ENCODE peak calls at places on chromosomes 6 and 20, in six cellular contexts. V, E, U, W, O and A are unnamed samples.

GRCh38 chr6:4804095-4804494 is 27.9 kb downstream of the CDYL start:
- DNase-seq in V (no peak), E (no peak), U (no peak), W (no peak), O (peak), A (no peak)

GRCh38 chr20:50584687-50585086 is 74.5 kb downstream of the PTPN1 start:
- DNase-seq in V (no peak), E (no peak), U (no peak), W (no peak), O (no peak), A (no peak)

GRCh38 chr20:8433286-8433685 is 301.2 kb downstream of the PLCB1 start:
- DNase-seq in V (no peak), E (no peak), U (no peak), W (no peak), O (no peak), A (no peak)

GRCh38 chr6:106085984-106086832 is at the start of gene PRDM1:
- DNase-seq in V (peak), E (peak), U (peak), W (peak), O (no peak), A (peak)

GRCh38 chr6:166691199-166691598 is 64.1 kb upstream of the RPS6KA2 start:
- DNase-seq in V (peak), E (no peak), U (no peak), W (no peak), O (no peak), A (no peak)

GRCh38 chr20:50054626-50055511 is 58.1 kb downstream of the UBE2V1 start:
- DNase-seq in V (no peak), E (no peak), U (no peak), W (no peak), O (peak), A (no peak)

GRCh38 chr6:136236491-136237293 is 13.4 kb downstream of the MTFR2 start:
- DNase-seq in V (no peak), E (no peak), U (peak), W (no peak), O (no peak), A (no peak)

GRCh38 chr6:11987390-11987789 is 24.7 kb upstream of the HIVEP1 start:
- DNase-seq in V (no peak), E (no peak), U (no peak), W (no peak), O (no peak), A (no peak)

GRCh38 chr6:153962548-153962947 is 76.5 kb upstream of the OPRM1 start:
- DNase-seq in V (no peak), E (no peak), U (no peak), W (no peak), O (no peak), A (no peak)

GRCh38 chr20:6828794-6829423 is 61.4 kb downstream of the BMP2 start:
- DNase-seq in V (peak), E (peak), U (peak), W (peak), O (peak), A (peak)

GRCh38 chr6:48560408-48560807 is 449.4 kb upstream of the PTCHD4 start:
- DNase-seq in V (no peak), E (no peak), U (no peak), W (no peak), O (no peak), A (no peak)

GRCh38 chr6:81901589-81901988 is 149.1 kb upstream of the TENT5A start:
- DNase-seq in V (no peak), E (no peak), U (no peak), W (no peak), O (no peak), A (no peak)

GRCh38 chr6:87700729-87701675 is 1.0 kb downstream of the AKIRIN2 start:
- DNase-seq in V (no peak), E (peak), U (peak), W (peak), O (peak), A (no peak)

GRCh38 chr6:129866256-129866655 is 5.1 kb upstream of the TMEM244 start:
- DNase-seq in V (no peak), E (no peak), U (no peak), W (no peak), O (no peak), A (no peak)

GRCh38 chr20:59835057-59835447 is 98.4 kb downstream of the SYCP2 start:
- DNase-seq in V (no peak), E (no peak), U (no peak), W (peak), O (no peak), A (no peak)

GRCh38 chr6:152206072-152206818 is 398.8 kb downstream of the ESR1 start:
- DNase-seq in V (peak), E (no peak), U (peak), W (peak), O (peak), A (no peak)

GRCh38 chr6:35359744-35360348 is 17.5 kb downstream of the PPARD start:
- DNase-seq in V (no peak), E (no peak), U (no peak), W (no peak), O (no peak), A (no peak)

GRCh38 chr20:58889334-58890072 is 37.0 kb downstream of the GNAS start:
- DNase-seq in V (no peak), E (no peak), U (no peak), W (no peak), O (no peak), A (no peak)

GRCh38 chr6:43052842-43053544 is 658 bp downstream of the CUL7 start:
- DNase-seq in V (no peak), E (no peak), U (no peak), W (no peak), O (no peak), A (peak)

GRCh38 chr20:1811621-1812498 is 83.3 kb upstream of the SIRPA start:
- DNase-seq in V (no peak), E (no peak), U (no peak), W (no peak), O (peak), A (no peak)

GRCh38 chr6:41505084-41506049 is 40.8 kb upstream of the FOXP4 start:
- DNase-seq in V (no peak), E (no peak), U (peak), W (peak), O (no peak), A (peak)

GRCh38 chr6:13470240-13471140 is 16.9 kb downstream of the GFOD1 start:
- DNase-seq in V (no peak), E (no peak), U (no peak), W (no peak), O (no peak), A (no peak)

GRCh38 chr20:63273635-63274380 is 1.2 kb downstream of the ARFGAP1 start:
- DNase-seq in V (no peak), E (no peak), U (peak), W (no peak), O (peak), A (peak)

GRCh38 chr6:15512126-15512525 is 150.7 kb downstream of the DTNBP1 start:
- DNase-seq in V (no peak), E (no peak), U (peak), W (no peak), O (peak), A (no peak)

GRCh38 chr6:24537082-24537699 is 42.4 kb downstream of the ALDH5A1 start:
- DNase-seq in V (no peak), E (no peak), U (no peak), W (no peak), O (no peak), A (no peak)

GRCh38 chr6:22146581-22147468 is 150.0 kb downstream of the PRL start:
- DNase-seq in V (no peak), E (no peak), U (no peak), W (no peak), O (no peak), A (no peak)

GRCh38 chr6:76742919-76743318 is 670.5 kb upstream of the IMPG1 start:
- DNase-seq in V (no peak), E (no peak), U (no peak), W (no peak), O (no peak), A (no peak)

GRCh38 chr6:129575378-129576118 is 134.4 kb downstream of the ARHGAP18 start:
- DNase-seq in V (peak), E (no peak), U (no peak), W (no peak), O (peak), A (peak)

GRCh38 chr20:30937790-30938189 is 319.7 kb upstream of the DEFB115 start:
- DNase-seq in V (no peak), E (no peak), U (no peak), W (no peak), O (no peak), A (no peak)

GRCh38 chr6:73340048-73340447 is 14.0 kb downstream of the DPPA5 start:
- DNase-seq in V (no peak), E (no peak), U (no peak), W (no peak), O (no peak), A (no peak)

GRCh38 chr20:51339721-51340450 is 202.6 kb downstream of the NFATC2 start:
- DNase-seq in V (no peak), E (no peak), U (no peak), W (no peak), O (no peak), A (no peak)

GRCh38 chr6:116268589-116269293 is 11.0 kb downstream of the TSPYL1 start:
- DNase-seq in V (peak), E (no peak), U (peak), W (no peak), O (peak), A (peak)

GRCh38 chr6:41344865-41345264 is 9.5 kb downstream of the NCR2 start:
- DNase-seq in V (no peak), E (no peak), U (no peak), W (peak), O (no peak), A (no peak)

GRCh38 chr20:22511943-22512910 is 72.1 kb downstream of the FOXA2 start:
- DNase-seq in V (no peak), E (no peak), U (peak), W (no peak), O (peak), A (no peak)

GRCh38 chr20:14956026-14956425 is 618.6 kb upstream of the FLRT3 start:
- DNase-seq in V (no peak), E (no peak), U (no peak), W (no peak), O (no peak), A (no peak)

GRCh38 chr6:36927691-36928546 is 26.6 kb upstream of the PI16 start:
- DNase-seq in V (no peak), E (no peak), U (no peak), W (no peak), O (no peak), A (no peak)

GRCh38 chr6:156846845-156847599 is 69.8 kb downstream of the ARID1B start:
- DNase-seq in V (no peak), E (no peak), U (no peak), W (no peak), O (no peak), A (no peak)

GRCh38 chr20:24912397-24913075 is 36.5 kb upstream of the CST7 start:
- DNase-seq in V (no peak), E (no peak), U (no peak), W (peak), O (no peak), A (no peak)
- TF ChIP-seq JUND in V (no peak), E (no peak), U (no peak), W (no peak), O (no peak), A (no peak)

DNA sequence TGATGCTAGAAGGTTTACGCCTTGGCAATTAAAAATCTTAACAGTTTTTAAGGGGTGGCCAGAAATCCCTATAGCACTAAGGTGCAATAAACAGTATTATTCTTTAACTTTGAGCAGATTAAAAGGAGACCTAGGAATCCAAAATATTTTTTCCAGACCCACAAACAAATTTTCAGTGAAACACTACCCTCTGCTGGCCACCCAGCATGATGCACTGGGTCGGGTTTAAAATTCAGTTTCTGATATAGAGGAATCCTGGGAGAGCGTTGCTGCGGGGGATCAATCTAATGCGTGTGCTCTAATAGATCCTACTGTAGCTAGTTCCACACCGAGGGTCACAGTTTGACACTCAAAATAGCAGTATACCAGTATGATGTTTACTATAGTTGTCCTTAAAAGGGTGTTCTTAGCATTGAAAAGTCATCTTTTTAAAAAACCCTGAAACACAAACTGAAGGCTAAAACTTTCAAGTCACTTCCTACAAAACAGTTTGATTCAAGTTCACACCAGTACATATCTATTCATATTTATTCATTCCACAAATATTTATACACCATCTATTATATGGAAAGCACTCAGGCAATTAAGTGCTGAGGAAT is 10.2 kb downstream of the UBE3D start:
- DNase-seq in V (peak), E (no peak), U (peak), W (peak), O (peak), A (peak)
- TF ChIP-seq JUND in V (no peak), E (no peak), U (no peak), W (no peak), O (no peak), A (no peak)

DNA sequence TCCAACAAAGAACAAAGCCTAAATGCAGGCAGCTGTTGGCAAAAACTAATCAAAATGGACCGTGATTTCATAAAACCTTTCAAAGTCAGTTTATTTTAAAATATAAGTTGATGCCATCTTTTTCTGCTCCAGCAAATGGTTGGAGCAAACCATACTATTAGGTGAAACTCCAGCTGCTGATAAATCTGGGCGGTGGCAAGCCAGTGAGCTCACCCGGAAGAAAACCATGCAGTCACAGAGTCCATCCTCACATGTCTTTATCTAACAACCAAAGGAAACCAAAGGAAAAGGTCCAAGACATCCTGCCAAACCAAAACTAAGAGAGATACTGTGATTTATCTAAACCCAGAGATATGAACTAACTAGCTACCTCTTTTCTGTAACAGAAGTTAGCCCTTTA is 72.6 kb downstream of the HIVEP2 start:
- DNase-seq in V (no peak), E (no peak), U (no peak), W (no peak), O (no peak), A (no peak)
- TF ChIP-seq JUND in V (no peak), E (no peak), U (no peak), W (no peak), O (no peak), A (no peak)

GRCh38 chr6:122798099-122798641 is 9.1 kb downstream of the SMPDL3A start:
- DNase-seq in V (peak), E (no peak), U (no peak), W (no peak), O (peak), A (no peak)
- TF ChIP-seq JUND in V (peak), E (no peak), U (no peak), W (no peak), O (no peak), A (no peak)